ENCODE peak calls at places on chromosomes 3 and 15, in ten cellular contexts. R is right atrium auricular region, P is PC-3, Y is esophagus squamous epithelium, Z is left ventricle myocardium inferior, D is adrenal gland, Q is endothelial cell of umbilical vein, E is psoas muscle, I is suprapubic skin, K is HCT116. B is an unnamed sample.

GRCh38 chr3:66997560-66998074 is 490 bp upstream of the KBTBD8 start:
- DNase-seq in R (peak; percentile 61), P (no peak), Y (no peak), Z (no peak), D (no peak), Q (no peak), E (peak; percentile 9), I (no peak), K (no peak), B (peak; percentile 84)

GRCh38 chr3:24678021-24678420 is 183.4 kb upstream of the THRB start:
- DNase-seq in R (no peak), P (no peak), Y (no peak), Z (no peak), D (no peak), Q (no peak), E (no peak), I (no peak), K (no peak), B (no peak)

GRCh38 chr15:74038707-74039655 is 43.4 kb downstream of the GOLGA6A start:
- DNase-seq in R (no peak), P (no peak), Y (no peak), Z (no peak), D (no peak), Q (no peak), E (no peak), I (no peak), K (no peak), B (peak; percentile 60)

GRCh38 chr3:62188547-62189375 is 184.6 kb downstream of the FEZF2 start:
- DNase-seq in R (peak; percentile 87), P (peak; percentile 68), Y (no peak), Z (peak; percentile 77), D (peak; percentile 87), Q (peak; percentile 80), E (peak; percentile 70), I (peak; percentile 86), K (peak; percentile 7), B (peak; percentile 75)

GRCh38 chr15:52438047-52438446 is 90.6 kb downstream of the MYO5A start:
- DNase-seq in R (no peak), P (peak; percentile 64), Y (no peak), Z (no peak), D (peak; percentile 30), Q (peak; percentile 17), E (no peak), I (no peak), K (no peak), B (no peak)

GRCh38 chr15:68277131-68277604 is 377 bp upstream of the FEM1B start:
- DNase-seq in R (no peak), P (no peak), Y (no peak), Z (no peak), D (peak; percentile 48), Q (no peak), E (no peak), I (no peak), K (no peak), B (no peak)

GRCh38 chr3:13141991-13142412 is 68.8 kb upstream of the IQSEC1 start:
- DNase-seq in R (no peak), P (peak; percentile 48), Y (no peak), Z (no peak), D (peak; percentile 38), Q (no peak), E (no peak), I (peak; percentile 49), K (no peak), B (peak; percentile 54)

GRCh38 chr3:153595186-153595815 is 433.3 kb downstream of the RAP2B start:
- DNase-seq in R (no peak), P (peak; percentile 68), Y (no peak), Z (no peak), D (no peak), Q (peak; percentile 66), E (no peak), I (no peak), K (peak; percentile 24), B (peak; percentile 49)

GRCh38 chr15:39171944-39172368 is 408.9 kb upstream of the THBS1 start:
- DNase-seq in R (peak; percentile 72), P (peak; percentile 98), Y (no peak), Z (peak; percentile 23), D (peak; percentile 43), Q (peak; percentile 99), E (peak; percentile 40), I (no peak), K (peak; percentile 82), B (peak; percentile 96)

GRCh38 chr3:72973031-72973723 is 23.4 kb upstream of the PPP4R2 start:
- DNase-seq in R (no peak), P (no peak), Y (no peak), Z (no peak), D (no peak), Q (peak; percentile 24), E (no peak), I (no peak), K (no peak), B (no peak)
- TF ChIP-seq CTCF in R (no peak), P (no peak), Y (no peak), Z (no peak), D (no peak), Q (no peak), E (no peak), I (no peak), K (no peak), B (no peak)

DNA sequence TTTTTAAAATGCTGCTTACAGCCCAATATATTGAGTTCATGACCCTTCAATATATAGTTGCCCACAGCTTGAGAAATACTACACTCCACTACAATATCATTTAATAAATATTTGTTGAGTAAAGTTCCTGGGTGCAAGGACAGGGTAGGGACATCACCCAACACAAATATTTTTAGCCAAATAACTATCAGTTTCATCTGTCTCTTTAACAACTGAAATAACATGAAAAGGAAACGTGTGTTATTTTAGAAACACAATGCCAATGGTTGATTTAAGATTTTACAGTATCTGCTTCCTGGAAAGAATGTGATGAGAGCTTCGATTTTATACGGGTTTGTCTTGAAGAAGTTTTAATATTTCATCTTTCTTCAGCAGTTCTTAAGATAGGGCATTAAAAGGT is 67.7 kb upstream of the CDV3 start:
- DNase-seq in R (no peak), P (no peak), Y (no peak), Z (no peak), D (no peak), Q (no peak), E (no peak), I (no peak), K (no peak), B (no peak)
- H3K4me3 ChIP-seq in R (no peak overlapping the region), P (no peak overlapping the region), Y (no peak overlapping the region), Z (no peak overlapping the region), D (no peak overlapping the region), Q (peak overlapping the region; percentile 46), E (no peak overlapping the region), I (no peak overlapping the region), K (no peak overlapping the region), B (no peak overlapping the region)

GRCh38 chr3:127630811-127631714 is 2.1 kb downstream of the PODXL2 start:
- DNase-seq in R (no peak), P (no peak), Y (no peak), Z (no peak), D (no peak), Q (no peak), E (no peak), I (no peak), K (no peak), B (no peak)

GRCh38 chr3:127628426-127628787 is 578 bp upstream of the PODXL2 start:
- DNase-seq in R (no peak), P (no peak), Y (no peak), Z (no peak), D (no peak), Q (no peak), E (no peak), I (no peak), K (no peak), B (no peak)

GRCh38 chr3:127632035-127632434 is 3.0 kb downstream of the PODXL2 start:
- DNase-seq in R (no peak), P (no peak), Y (no peak), Z (no peak), D (no peak), Q (no peak), E (no peak), I (no peak), K (no peak), B (no peak)

GRCh38 chr3:127628788-127629456 is at the start of gene PODXL2:
- DNase-seq in R (no peak), P (peak; percentile 38), Y (no peak), Z (peak; percentile 57), D (peak; percentile 55), Q (peak; percentile 47), E (peak; percentile 63), I (no peak), K (peak; percentile 24), B (no peak)

DNA sequence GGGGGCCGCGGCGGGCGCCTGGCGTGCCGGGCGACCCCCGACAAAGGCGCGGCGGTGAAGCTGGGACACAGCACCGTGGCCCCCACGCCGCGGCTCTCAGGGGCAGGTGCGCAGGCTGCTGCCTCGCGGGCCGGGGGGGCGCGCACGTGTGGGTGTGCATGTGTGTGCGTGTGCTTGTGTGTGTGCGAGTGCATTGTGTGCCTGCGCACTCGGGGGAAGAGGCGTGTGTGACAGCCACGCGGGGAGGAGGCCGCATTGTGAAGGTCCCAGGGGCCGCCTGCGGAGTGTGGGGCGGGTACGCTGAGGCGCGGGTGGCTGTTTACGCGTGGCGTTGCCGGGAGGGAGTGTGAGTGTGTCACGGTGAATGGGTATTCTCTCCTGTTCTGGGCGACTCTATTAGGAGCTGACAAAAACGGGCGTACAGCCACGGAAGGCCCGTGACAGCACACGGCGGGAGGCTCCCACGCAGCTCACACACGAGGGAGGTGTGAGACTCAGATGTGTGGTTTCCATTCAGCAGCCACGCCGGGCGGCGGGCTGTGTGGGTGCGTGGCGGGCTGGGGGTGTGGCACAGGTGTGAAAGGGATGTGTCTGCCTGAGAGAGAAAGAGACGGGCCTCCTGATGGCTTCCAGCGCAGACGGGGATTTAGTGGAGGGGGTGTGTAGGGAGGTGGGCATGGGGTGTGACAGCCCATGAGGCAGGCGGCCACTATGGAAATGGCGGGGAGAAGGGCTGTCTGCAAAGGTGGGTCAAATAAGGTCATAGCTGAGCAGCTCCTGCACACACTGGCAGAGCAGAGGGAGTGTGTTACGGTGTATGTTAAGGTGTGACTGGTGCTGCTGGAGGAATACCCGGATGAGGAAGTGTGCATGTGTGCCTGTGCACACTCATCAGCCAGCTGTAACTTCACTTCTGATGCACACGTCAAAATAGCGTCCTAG is 748 bp downstream of the PODXL2 start:
- DNase-seq in R (no peak), P (no peak), Y (no peak), Z (no peak), D (no peak), Q (no peak), E (no peak), I (no peak), K (no peak), B (no peak)
- H3K27ac ChIP-seq in R (no peak overlapping the region), P (no peak overlapping the region), Y (no peak overlapping the region), Z (no peak overlapping the region), D (no peak overlapping the region), Q (no peak overlapping the region), E (no peak overlapping the region), I (no peak overlapping the region), K (no peak overlapping the region), B (no peak overlapping the region)

DNA sequence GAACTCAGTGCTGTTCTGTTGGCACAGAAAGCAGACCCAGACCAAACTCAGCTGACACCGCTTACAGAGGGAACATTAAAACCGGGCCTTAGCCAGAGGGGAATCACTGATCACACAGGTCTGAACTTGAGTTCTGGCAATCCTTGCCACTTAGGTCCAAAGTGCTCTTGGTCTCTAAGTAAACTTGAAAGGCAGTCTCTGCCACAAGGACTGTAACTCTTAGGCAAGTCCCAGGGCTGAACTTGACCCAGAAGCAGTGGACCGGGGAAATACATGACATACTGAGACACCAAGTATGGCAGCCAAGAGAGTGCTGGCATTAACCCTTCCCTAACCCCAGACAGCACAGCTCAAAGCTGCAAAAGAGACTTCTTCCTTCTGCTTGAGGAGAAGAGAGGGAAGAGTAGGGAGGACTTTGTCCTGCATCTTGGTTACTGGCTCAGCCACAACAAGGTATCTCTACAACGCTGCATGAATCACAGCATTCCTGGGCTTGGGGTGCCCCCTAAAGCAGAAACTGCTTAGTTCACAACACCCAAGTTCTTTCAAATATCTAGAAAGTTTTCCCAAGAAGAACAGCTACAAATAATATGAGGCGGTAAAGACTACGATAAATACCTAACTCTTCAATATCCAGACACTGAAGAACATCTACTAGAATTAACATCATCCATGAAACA is 32.5 kb downstream of the NAALADL2 start:
- DNase-seq in R (no peak), P (no peak), Y (no peak), Z (no peak), D (no peak), Q (peak; percentile 21), E (no peak), I (no peak), K (no peak), B (peak; percentile 27)
- TF ChIP-seq CTCF in R (no peak), P (no peak), Y (no peak), Z (peak; percentile 18), D (no peak), Q (no peak), E (no peak), I (no peak), K (no peak), B (peak; percentile 18)